ENCODE peak calls at places on chromosomes 6 and 20, in seven cellular contexts. B, C, E, W, L, K and P are unnamed samples. For H3K27me3, the result is how much of the 10 kb centered on the place peaks cover.

GRCh38 chr20:53364617-53365016 is 229.0 kb downstream of the ZNF217 start:
- DNase-seq in E (no peak), L (no peak), K (no peak), C (no peak), W (no peak), B (no peak), P (no peak)

GRCh38 chr6:40627316-40627715 is 40.2 kb upstream of the LRFN2 start:
- DNase-seq in L (no peak), K (peak), E (no peak), B (no peak), C (no peak), W (no peak), P (no peak)

GRCh38 chr20:32914031-32914430 is 55.3 kb downstream of the EFCAB8 start:
- DNase-seq in W (peak), C (no peak), L (no peak), K (no peak), E (no peak), B (no peak), P (no peak)

GRCh38 chr6:83558975-83559374 is 46.6 kb downstream of the PRSS35 start:
- DNase-seq in K (no peak), L (no peak), E (no peak), B (no peak), C (no peak), W (no peak), P (no peak)

GRCh38 chr6:89986650-89987074 is 92.4 kb downstream of the GJA10 start:
- DNase-seq in K (peak), B (no peak), W (no peak), C (no peak), L (no peak), E (no peak), P (peak)

GRCh38 chr6:83114164-83114563 is 46.7 kb downstream of the DOP1A start:
- DNase-seq in W (no peak), C (no peak), E (no peak), L (no peak), K (peak), B (no peak), P (no peak)

GRCh38 chr6:36094238-36094637 is 36.1 kb upstream of the MAPK13 start:
- DNase-seq in K (no peak), W (no peak), C (no peak), B (no peak), E (no peak), L (no peak), P (no peak)

GRCh38 chr6:80548496-80548895 is 442.0 kb downstream of the BCKDHB start:
- DNase-seq in W (no peak), B (no peak), L (no peak), E (no peak), C (no peak), K (no peak), P (no peak)

GRCh38 chr6:166173292-166173951 is 5.8 kb upstream of the TBXT start:
- DNase-seq in E (no peak), C (no peak), L (no peak), B (no peak), K (no peak), W (no peak), P (peak)

GRCh38 chr6:165647041-165647440 is 16.0 kb downstream of the PDE10A start:
- DNase-seq in L (no peak), E (no peak), K (no peak), W (no peak), B (no peak), C (no peak), P (no peak)

DNA sequence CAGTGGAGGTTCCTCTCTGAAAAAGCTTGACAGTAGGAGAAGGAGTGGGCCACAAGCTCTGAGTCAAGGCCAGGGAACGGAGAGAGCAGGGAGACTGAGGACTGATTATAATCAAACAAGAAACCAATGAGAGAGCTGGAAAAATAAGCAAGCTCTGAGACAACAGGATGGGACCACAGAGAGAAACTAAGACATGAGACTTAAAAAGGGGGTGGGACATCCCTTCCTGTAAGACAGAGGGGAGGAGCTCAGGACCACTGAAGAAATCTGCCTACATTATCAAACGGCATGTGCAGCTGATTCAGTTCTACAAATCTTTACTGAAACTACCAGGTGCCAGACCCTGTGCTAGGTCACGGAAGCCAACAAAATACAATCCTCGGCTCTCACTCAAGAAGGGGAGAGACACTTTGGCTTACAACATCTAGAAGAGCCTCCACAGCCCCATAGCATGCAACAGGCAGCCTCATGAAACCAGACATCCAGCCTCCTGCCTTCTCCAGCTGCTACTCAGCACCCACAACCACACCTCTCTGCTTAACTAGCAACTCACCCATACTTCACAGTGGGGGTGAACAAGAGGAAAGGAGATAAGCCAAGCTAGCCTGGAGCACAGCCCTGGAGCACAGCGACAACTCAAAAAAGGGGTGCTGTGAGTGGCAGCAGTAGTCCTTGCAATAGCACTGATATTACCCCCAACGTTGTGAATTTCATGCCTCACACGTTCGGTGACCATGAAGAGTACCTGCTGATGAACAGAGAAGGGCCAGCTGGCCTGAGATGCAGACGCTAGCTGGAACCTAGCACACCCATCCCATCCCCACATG is 39.1 kb upstream of the ANKRD60 start:
- DNase-seq in L (no peak), W (no peak), E (no peak), B (no peak), C (no peak), K (no peak), P (no peak)
- H3K27ac ChIP-seq in L (no peak), W (no peak), E (no peak), B (no peak), C (no peak), K (no peak), P (no peak)

GRCh38 chr20:21099653-21100589 is 6.2 kb downstream of the LINC00237 start:
- DNase-seq in K (peak), L (peak), B (peak), C (no peak), E (peak), W (no peak), P (peak)
- H3K27me3 ChIP-seq in K (half or more), L (half or more), B (half or more), C (under half), E (half or more), W (half or more), P (half or more)

GRCh38 chr6:108844632-108845031 is 3.6 kb upstream of the ARMC2 start:
- DNase-seq in B (no peak), K (no peak), W (no peak), E (no peak), L (no peak), C (no peak), P (no peak)

GRCh38 chr6:108850669-108851467 is 2.6 kb downstream of the ARMC2 start:
- DNase-seq in W (no peak), C (no peak), L (peak), E (peak), K (no peak), B (no peak), P (no peak)

GRCh38 chr6:108846628-108847027 is 1.6 kb upstream of the ARMC2 start:
- DNase-seq in W (no peak), B (no peak), C (no peak), L (no peak), E (no peak), K (no peak), P (peak)

GRCh38 chr6:108847738-108848115 is 495 bp upstream of the ARMC2 start:
- DNase-seq in C (no peak), B (no peak), E (no peak), W (no peak), L (no peak), K (no peak), P (no peak)

DNA sequence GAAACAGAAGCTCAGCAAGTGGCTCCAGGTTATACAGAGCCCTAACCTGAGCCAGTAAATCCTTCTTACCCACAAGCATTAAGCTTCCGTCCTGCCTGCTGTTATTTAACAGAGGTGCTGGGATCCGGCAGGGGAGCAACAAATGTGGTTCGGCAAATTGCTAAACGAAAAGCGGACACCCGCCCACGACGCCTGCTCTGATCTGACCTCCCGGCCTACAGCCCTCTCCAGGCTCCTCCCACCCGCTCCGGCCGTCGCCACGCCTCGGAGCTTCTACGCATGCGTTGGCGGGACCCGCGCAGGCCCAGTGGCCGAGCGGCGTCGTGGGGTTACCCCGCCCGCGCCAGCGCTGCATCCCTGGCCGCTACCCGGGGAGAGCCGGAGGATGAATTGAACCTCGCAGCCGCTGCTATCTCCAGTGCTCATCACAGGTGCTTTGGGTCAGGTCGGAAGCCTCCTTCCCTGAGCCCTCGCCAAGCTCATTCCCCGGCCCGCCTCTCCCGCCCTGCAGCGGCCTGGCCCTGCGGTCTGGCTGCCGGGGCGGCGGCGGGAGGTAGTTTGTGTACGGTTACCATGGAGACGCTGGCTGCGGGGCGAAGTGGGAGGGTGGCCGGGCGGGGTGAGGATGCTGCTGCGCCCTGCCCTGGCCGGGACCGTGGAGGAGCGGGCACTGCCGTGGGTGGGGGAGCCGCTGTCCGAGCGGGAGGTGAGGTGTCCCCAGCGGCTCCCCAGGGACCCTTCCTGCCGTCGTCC is at the start of gene ARMC2:
- DNase-seq in B (peak), W (peak), K (peak), E (peak), L (peak), C (peak), P (peak)
- H3K4me3 ChIP-seq in B (peak), W (peak), K (peak), E (peak), L (peak), C (peak), P (peak)

GRCh38 chr6:155524249-155524651 is 68.6 kb upstream of the NOX3 start:
- DNase-seq in E (no peak), W (no peak), K (peak), B (no peak), C (no peak), L (no peak), P (peak)

GRCh38 chr6:155530219-155530834 is 74.7 kb upstream of the NOX3 start:
- DNase-seq in B (no peak), W (no peak), E (no peak), K (peak), L (no peak), C (no peak), P (peak)

GRCh38 chr6:155528982-155529453 is 73.4 kb upstream of the NOX3 start:
- DNase-seq in K (peak), W (no peak), E (peak), L (no peak), B (no peak), C (no peak), P (peak)

GRCh38 chr6:155527443-155527842 is 71.8 kb upstream of the NOX3 start:
- DNase-seq in K (no peak), C (no peak), E (no peak), L (no peak), B (no peak), W (no peak), P (no peak)

GRCh38 chr6:155528335-155528734 is 72.7 kb upstream of the NOX3 start:
- DNase-seq in C (no peak), K (peak), W (no peak), B (no peak), L (no peak), E (no peak), P (peak)
- H3K27ac ChIP-seq in C (no peak), K (no peak), W (no peak), B (peak), L (peak), E (peak), P (peak)

DNA sequence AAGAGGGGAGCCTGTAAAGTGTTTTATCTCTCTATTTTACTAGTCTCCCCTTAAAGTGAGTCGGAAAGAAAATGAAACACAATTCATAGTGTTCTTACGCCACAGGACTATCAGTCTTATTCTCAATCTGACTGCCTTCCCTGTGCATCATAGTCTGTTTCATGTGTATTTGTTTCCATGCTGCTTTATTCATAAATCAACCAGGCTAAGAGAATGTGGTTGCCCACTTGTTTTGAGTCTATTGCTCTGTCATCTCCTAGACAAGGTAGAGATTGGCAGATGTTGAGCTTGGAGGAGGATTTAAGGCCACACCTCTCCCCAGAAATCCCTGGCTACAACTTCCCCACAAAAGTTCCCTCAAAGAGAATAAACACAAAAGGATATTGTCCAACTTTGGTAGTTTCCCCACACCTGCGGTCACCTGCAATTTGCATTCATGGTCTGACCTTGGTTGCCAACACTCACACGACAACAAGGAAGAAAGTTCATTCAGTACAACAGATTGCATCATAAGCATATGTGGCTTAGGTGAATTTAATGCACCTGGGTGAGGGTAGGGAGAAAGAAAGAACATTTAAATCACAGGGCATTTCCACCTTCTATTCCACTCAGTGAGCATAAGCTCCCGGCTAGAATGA is 167.1 kb upstream of the FBXL4 start:
- DNase-seq in E (no peak), K (no peak), W (no peak), C (no peak), B (no peak), L (no peak), P (no peak)
- H3K27me3 ChIP-seq in E (under half), K (under half), W (under half), C (under half), B (under half), L (under half), P (under half)

GRCh38 chr6:167963589-167964057 is 33.8 kb upstream of the KIF25 start:
- DNase-seq in L (no peak), E (no peak), C (no peak), W (no peak), K (no peak), B (no peak), P (no peak)

GRCh38 chr6:167968091-167968490 is 29.4 kb upstream of the KIF25 start:
- DNase-seq in L (no peak), C (no peak), B (no peak), K (no peak), E (no peak), W (no peak), P (peak)

GRCh38 chr6:167966540-167966905 is 30.9 kb upstream of the KIF25 start:
- DNase-seq in B (no peak), E (no peak), C (no peak), K (no peak), L (no peak), W (no peak), P (no peak)

GRCh38 chr6:167962717-167963116 is 34.8 kb upstream of the KIF25 start:
- DNase-seq in K (no peak), C (no peak), E (no peak), B (no peak), W (no peak), L (no peak), P (no peak)

GRCh38 chr6:167965602-167966539 is 31.6 kb upstream of the KIF25 start:
- DNase-seq in W (no peak), B (no peak), K (no peak), E (no peak), L (no peak), C (no peak), P (no peak)
- H3K4me3 ChIP-seq in W (no peak), B (no peak), K (no peak), E (no peak), L (peak), C (no peak), P (no peak)